ENCODE peak calls at places on chromosomes 3 and 15, in five cellular contexts. R is endothelial cell of umbilical vein, M is Peyer's patch, A is transverse colon, V is right lobe of liver. Z is an unnamed sample.

GRCh38 chr3:36743821-36744220 is 20.5 kb downstream of the DCLK3 start:
- DNase-seq in R (no peak), M (no peak), A (no peak), V (no peak), Z (no peak)

GRCh38 chr15:67142142-67143092 is 77.0 kb downstream of the SMAD3 start:
- DNase-seq in R (peak), M (no peak), A (no peak), V (no peak), Z (no peak)

GRCh38 chr15:72796515-72797337 is 13.2 kb upstream of the ADPGK start:
- DNase-seq in R (peak), M (peak), A (peak), V (peak), Z (no peak)

GRCh38 chr3:190120161-190121060 is at the start of gene P3H2:
- DNase-seq in R (peak), M (no peak), A (peak), V (peak), Z (no peak)

GRCh38 chr3:184241447-184242296 is 7.1 kb downstream of the ALG3 start:
- DNase-seq in R (peak), M (no peak), A (peak), V (peak), Z (no peak)

GRCh38 chr15:33801954-33802353 is 166.3 kb upstream of the CHRM5 start:
- DNase-seq in R (no peak), M (no peak), A (no peak), V (no peak), Z (no peak)

GRCh38 chr3:48427630-48427962 is 2.3 kb downstream of the PLXNB1 start:
- DNase-seq in R (no peak), M (no peak), A (peak), V (no peak), Z (no peak)

GRCh38 chr3:169041677-169042171 is 621.8 kb downstream of the MECOM start:
- DNase-seq in R (peak), M (no peak), A (no peak), V (no peak), Z (no peak)

GRCh38 chr3:142065932-142066331 is 83.4 kb downstream of the TFDP2 start:
- DNase-seq in R (no peak), M (no peak), A (no peak), V (no peak), Z (no peak)

GRCh38 chr3:173128633-173129032 is 12.4 kb downstream of the SPATA16 start:
- DNase-seq in R (no peak), M (no peak), A (no peak), V (no peak), Z (no peak)

GRCh38 chr3:65607101-65607500 is 431.6 kb downstream of the MAGI1 start:
- DNase-seq in R (no peak), M (no peak), A (no peak), V (no peak), Z (no peak)

GRCh38 chr15:100346866-100347512 is 5.2 kb upstream of the ADAMTS17 start:
- DNase-seq in R (no peak), M (no peak), A (no peak), V (no peak), Z (no peak)

GRCh38 chr15:100914876-100915275 is 4.3 kb upstream of the LRRK1 start:
- DNase-seq in R (no peak), M (no peak), A (no peak), V (peak), Z (no peak)

GRCh38 chr3:30492581-30493192 is 113.7 kb upstream of the TGFBR2 start:
- DNase-seq in R (no peak), M (no peak), A (no peak), V (no peak), Z (no peak)

GRCh38 chr3:149479621-149480325 is 5.3 kb downstream of the TM4SF4 start:
- DNase-seq in R (peak), M (no peak), A (no peak), V (no peak), Z (peak)

GRCh38 chr3:28347374-28348285 is 891 bp upstream of the ZCWPW2 start:
- DNase-seq in R (no peak), M (no peak), A (no peak), V (no peak), Z (no peak)

GRCh38 chr15:64911317-64912186 is at the start of gene ANKDD1A:
- DNase-seq in R (peak), M (no peak), A (peak), V (no peak), Z (no peak)

DNA sequence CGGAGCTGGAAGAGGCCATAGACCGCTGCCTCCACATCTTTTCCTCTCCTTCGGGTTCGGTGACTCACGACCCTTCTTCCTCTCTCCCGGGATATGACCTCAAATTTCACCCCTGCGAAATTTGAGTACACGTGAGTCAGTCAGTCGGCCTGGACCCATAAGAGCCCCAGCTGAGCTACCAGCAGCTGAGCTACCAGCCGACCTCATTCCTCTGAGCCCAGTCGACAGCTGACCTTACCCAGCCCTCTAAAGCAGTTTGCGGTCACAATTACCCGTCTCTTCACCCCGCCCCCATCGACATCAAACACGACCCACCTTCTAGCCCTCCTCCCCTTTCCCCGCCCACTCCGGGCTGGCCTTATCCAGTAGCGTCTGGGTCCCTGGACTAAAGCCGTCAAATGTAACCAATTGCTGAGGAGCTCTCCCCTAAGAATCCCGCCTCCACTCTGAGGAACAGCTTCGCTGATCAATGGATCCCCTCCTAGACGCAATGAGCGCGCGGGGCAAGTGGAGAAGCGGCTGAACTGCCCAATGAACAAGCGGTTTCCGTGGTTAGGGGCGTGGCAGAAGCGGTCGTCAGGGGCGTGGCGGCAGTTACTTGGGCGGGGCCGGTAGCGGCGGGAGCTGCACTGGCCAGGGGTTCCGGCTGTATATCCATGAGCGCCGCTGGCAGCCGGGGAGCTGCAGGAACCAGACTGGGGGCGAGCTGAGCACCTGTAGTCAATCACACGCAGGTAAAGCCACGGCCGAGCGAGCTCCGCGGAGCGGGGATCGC is at the start of gene ABHD2:
- DNase-seq in R (peak), M (peak), A (peak), V (peak), Z (peak)
- TF ChIP-seq POLR2A in R (no peak), M (peak), A (peak), V (peak), Z (peak)

DNA sequence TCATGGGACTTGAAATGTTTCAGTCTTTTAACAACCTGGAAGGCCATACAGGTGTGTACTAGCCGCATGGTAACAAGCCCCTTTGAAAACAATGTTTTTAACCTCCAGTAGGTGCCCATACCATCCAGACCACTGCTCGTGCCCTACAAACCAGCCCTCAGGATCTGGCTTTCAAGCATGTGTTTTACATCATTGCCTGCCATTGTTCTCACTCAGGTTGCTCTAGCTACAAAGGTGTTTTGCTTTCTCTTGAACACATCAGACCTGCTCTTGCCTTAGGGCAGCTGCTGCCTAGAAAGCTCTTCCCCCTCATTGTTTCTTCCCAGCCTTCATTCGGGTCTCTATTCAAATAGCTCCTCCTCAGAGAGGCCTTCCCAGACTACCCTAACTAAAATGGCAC is 32.3 kb upstream of the MAP3K13 start:
- DNase-seq in R (no peak), M (no peak), A (no peak), V (no peak), Z (no peak)
- H3K4me3 ChIP-seq in R (no peak), M (peak), A (no peak), V (peak), Z (no peak)

GRCh38 chr15:90294601-90295269 is 29.3 kb downstream of the NGRN start:
- DNase-seq in R (no peak), M (no peak), A (no peak), V (no peak), Z (no peak)
- TF ChIP-seq CTCF in R (no peak), M (no peak), A (no peak), V (no peak), Z (no peak)

DNA sequence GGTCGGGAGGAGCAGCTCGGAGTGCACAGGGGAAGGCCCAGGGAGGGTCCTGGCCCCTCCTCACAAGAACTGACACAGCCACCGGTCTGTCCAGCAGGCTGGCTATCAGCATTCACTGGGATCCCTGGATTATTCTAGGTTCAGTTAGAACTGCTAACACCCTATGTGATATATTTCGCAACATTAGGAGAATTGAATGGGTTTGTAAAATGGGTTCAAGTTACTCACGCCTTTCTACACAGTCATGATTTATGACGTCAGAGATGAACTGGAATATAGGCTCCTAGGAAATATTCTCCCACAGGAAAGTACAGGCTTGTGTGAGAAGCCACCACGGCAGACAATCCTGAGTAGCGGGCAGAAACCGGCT is 972 bp upstream of the BSN start:
- DNase-seq in R (no peak), M (no peak), A (no peak), V (no peak), Z (no peak)
- TF ChIP-seq POLR2A in R (no peak), M (no peak), A (no peak), V (no peak), Z (no peak)

GRCh38 chr3:50090985-50091384 is 2.3 kb downstream of the RBM5 start:
- DNase-seq in R (no peak), M (no peak), A (no peak), V (no peak), Z (no peak)
- H3K4me3 ChIP-seq in R (no peak), M (peak), A (no peak), V (no peak), Z (no peak)

GRCh38 chr3:77045686-77046085 is 5.8 kb downstream of the ROBO2 start:
- DNase-seq in R (no peak), M (no peak), A (no peak), V (no peak), Z (no peak)

GRCh38 chr3:77039606-77040553 is at the start of gene ROBO2:
- DNase-seq in R (no peak), M (no peak), A (peak), V (peak), Z (no peak)

GRCh38 chr3:77041756-77042155 is 1.9 kb downstream of the ROBO2 start:
- DNase-seq in R (no peak), M (no peak), A (no peak), V (no peak), Z (no peak)

GRCh38 chr3:77041156-77041696 is 1.3 kb downstream of the ROBO2 start:
- DNase-seq in R (no peak), M (no peak), A (no peak), V (no peak), Z (no peak)

DNA sequence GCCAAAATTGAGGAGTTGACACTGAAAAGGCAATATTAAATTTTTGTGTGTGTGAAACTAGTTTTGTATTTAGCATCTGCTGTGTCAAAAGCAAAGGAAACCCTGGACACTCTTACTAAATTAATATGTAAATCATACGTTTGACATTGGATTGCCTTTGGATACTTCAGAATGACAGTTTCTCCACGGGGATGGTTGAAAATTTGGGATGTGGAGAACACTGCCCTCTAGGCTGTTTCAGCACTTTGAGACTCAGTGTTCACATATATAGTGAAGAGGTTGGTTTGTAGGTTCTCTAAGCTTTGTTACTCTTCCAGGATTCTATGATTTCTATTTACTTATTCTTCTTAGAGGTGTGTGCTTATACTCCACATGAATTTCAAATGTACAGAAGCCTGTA is 3.0 kb downstream of the ROBO2 start:
- DNase-seq in R (no peak), M (no peak), A (no peak), V (no peak), Z (no peak)
- TF ChIP-seq CTCF in R (no peak), M (no peak), A (no peak), V (peak), Z (no peak)

DNA sequence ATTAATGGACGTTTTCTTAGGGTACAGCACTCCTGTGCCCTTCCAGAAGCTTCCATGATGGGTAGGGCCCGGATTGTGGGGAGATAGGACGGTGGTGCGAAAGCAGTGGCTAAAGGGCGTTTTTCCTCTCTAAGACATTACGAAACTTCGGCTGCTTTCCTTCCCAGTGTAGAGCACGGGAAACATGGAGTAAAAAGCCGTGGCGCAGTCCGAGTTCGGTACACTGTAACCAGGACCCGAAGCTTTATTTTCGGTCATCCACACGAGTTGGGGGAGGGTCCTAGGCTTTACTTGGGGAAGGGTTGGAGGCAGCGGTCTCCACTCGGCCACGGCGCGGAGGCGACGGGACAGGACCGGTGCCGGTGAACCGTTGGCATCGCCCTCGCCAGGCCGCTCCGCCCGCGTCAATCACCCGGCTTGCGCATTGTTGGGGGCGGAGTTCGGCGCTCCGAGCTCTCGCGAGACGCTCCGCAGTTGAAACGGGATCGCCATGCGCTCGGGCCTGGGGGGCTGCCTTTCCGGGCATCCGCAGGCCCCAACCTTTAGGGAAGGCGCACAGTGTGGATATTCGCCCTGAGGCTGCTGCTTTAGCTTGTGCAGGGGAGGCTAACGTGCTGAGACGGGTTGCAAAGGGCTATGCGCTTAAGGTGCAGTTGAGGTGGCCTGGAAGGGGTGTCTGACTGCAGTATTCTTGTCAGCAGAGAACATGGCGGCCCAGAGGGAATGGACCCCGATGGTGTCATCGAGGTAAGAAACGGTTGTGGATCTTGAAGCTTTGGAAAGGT is 546 bp downstream of the EIF4A2 start:
- DNase-seq in R (peak), M (peak), A (peak), V (peak), Z (peak)
- TF ChIP-seq POLR2A in R (peak), M (peak), A (peak), V (no peak), Z (no peak)

DNA sequence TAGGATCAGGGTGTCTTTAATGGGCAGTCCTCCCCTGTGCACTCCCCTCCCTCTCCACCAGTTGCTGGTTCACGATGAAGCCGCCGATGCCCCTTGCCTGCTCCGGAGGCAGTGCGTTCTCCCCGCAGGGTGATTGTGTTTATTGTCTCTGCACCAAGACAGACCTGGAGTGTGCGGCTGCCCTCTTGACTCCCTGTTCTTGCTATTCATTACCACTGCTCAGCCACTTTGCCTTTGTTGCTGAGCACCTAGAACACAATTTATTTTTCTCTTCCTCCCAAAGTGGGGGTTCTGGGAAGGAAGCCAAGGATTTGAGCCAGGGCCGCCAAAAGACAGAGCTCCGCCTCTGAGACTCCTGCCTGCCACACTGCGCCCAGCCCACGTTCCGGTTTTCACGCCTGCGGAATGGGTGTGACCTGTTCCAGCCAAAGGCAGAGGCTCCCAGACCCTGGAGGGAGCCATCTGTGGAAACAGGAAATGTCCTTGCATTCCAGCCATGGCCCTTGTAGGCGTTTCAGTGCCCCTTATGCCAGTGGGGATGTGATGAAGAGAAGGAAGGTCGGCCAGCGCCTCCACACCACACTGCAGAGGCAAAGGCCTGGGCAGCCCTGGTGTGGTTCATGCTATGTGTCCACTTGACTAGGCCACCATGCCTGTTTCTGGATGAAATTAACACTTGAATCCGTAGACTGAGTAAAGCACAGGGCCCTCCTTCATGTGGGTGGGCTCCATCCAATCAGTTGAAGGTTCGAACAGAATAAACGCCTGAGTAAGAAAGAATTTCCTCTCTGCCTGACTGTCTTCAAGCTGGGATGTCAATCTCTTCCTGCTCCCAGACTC is 85.8 kb downstream of the HMG20A start:
- DNase-seq in R (peak), M (no peak), A (peak), V (peak), Z (peak)
- H3K4me3 ChIP-seq in R (no peak), M (no peak), A (no peak), V (no peak), Z (no peak)

GRCh38 chr3:100263583-100263982 is 2.8 kb downstream of the TBC1D23 start:
- DNase-seq in R (no peak), M (no peak), A (no peak), V (no peak), Z (no peak)

GRCh38 chr3:100257601-100258000 is 3.2 kb upstream of the TBC1D23 start:
- DNase-seq in R (no peak), M (no peak), A (no peak), V (no peak), Z (no peak)

GRCh38 chr3:100261481-100261903 is 700 bp downstream of the TBC1D23 start:
- DNase-seq in R (no peak), M (no peak), A (no peak), V (no peak), Z (no peak)

GRCh38 chr3:100260685-100261480 is at the start of gene TBC1D23:
- DNase-seq in R (peak), M (peak), A (peak), V (peak), Z (peak)

GRCh38 chr3:100260081-100260684 is 609 bp upstream of the TBC1D23 start:
- DNase-seq in R (no peak), M (no peak), A (peak), V (peak), Z (no peak)
- TF ChIP-seq CTCF in R (no peak), M (no peak), A (peak), V (no peak), Z (no peak)

Z was measured in vagina.